ENCODE peak calls at places on chromosomes 4 and X, in eight cellular contexts. F is renal cortical epithelial cell; R is stimulated activated CD4-positive, alpha-beta T cell treated with anti-CD3 and anti-CD28 coated beads, Interleukin-1b, Interleukin-23, amount 100 ng/mL, for 4 hours; M is PC-3; Z is ACHN; C is AG10803; P is HEK293T; Y is endothelial cell. T is an unnamed sample.

GRCh38 chrX:129637217-129638109 is 17.3 kb downstream of the APLN start:
- DNase-seq in F (peak; percentile 33), C (peak; percentile 52), P (peak; percentile 88), Y (peak; percentile 68), Z (peak; percentile 41), R (peak; percentile 75), M (peak; percentile 75), T (peak; percentile 40)

GRCh38 chr4:93814722-93815121 is 13.8 kb upstream of the ATOH1 start:
- DNase-seq in P (no peak), C (no peak), F (no peak), R (no peak), Z (no peak), M (no peak), Y (no peak), T (no peak)

GRCh38 chrX:74490249-74490648 is 69.0 kb downstream of the SLC16A2 start:
- DNase-seq in R (no peak), Y (no peak), C (no peak), F (no peak), P (no peak), Z (no peak), M (no peak), T (no peak)

GRCh38 chr4:182022899-182023298 is 220.3 kb upstream of the TENM3 start:
- DNase-seq in C (no peak), M (no peak), Z (no peak), Y (no peak), P (no peak), F (no peak), R (no peak), T (no peak)

GRCh38 chr4:123109129-123109528 is 186.7 kb upstream of the NUDT6 start:
- DNase-seq in F (no peak), M (no peak), Z (no peak), P (no peak), Y (no peak), C (no peak), R (no peak), T (no peak)

GRCh38 chr4:175443547-175443946 is 368.5 kb downstream of the GPM6A start:
- DNase-seq in R (no peak), F (no peak), P (no peak), C (no peak), Y (no peak), M (peak; percentile 12), Z (peak; percentile 7), T (no peak)

GRCh38 chr4:87108142-87108546 is 112.3 kb downstream of the KLHL8 start:
- DNase-seq in Y (no peak), P (no peak), R (no peak), Z (peak; percentile 83), M (peak; percentile 72), C (peak; percentile 86), F (peak; percentile 89), T (peak; percentile 59)

GRCh38 chr4:169971456-169972015 is 54.7 kb downstream of the MFAP3L start:
- DNase-seq in P (no peak), Y (no peak), M (no peak), Z (no peak), F (no peak), C (peak; percentile 27), R (no peak), T (peak; percentile 19)

T was measured in mammary epithelial cell.